ENCODE peak calls at places on chromosome 15, in nine cellular contexts. H is cardiac muscle cell, E is heart right ventricle, B is tibial artery, Q is lung, G is bronchial epithelial cell, C is fibroblast of mammary gland, F is IMR-90, N is fibroblast of the aortic adventitia. M is an unnamed sample.

GRCh38 chr15:39320886-39321285 is 260.0 kb upstream of the THBS1 start:
- DNase-seq in H (no peak), E (no peak), B (no peak), Q (no peak), G (no peak), C (no peak), F (peak), N (no peak), M (no peak)

GRCh38 chr15:35308802-35309201 is 223.7 kb upstream of the NANOGP8 start:
- DNase-seq in H (peak), E (peak), B (peak), Q (no peak), G (peak), C (peak), F (peak), N (peak), M (peak)

GRCh38 chr15:88299502-88299901 is 43.0 kb upstream of the NTRK3 start:
- DNase-seq in H (no peak), E (no peak), B (no peak), Q (no peak), G (no peak), C (no peak), F (no peak), N (no peak), M (no peak)

GRCh38 chr15:32993285-32993684 is 201.2 kb downstream of the FMN1 start:
- DNase-seq in H (peak), E (no peak), B (no peak), Q (no peak), G (peak), C (peak), F (no peak), N (peak), M (peak)

GRCh38 chr15:101646652-101647051 is 5.5 kb downstream of the TM2D3 start:
- DNase-seq in H (no peak), E (peak), B (no peak), Q (no peak), G (no peak), C (peak), F (no peak), N (peak), M (no peak)

GRCh38 chr15:35751421-35752133 is 205.6 kb upstream of the DPH6 start:
- DNase-seq in H (peak), E (peak), B (peak), Q (peak), G (peak), C (peak), F (peak), N (peak), M (peak)

GRCh38 chr15:72184165-72184811 is 13.3 kb downstream of the GRAMD2A start:
- DNase-seq in H (peak), E (no peak), B (no peak), Q (peak), G (no peak), C (no peak), F (no peak), N (peak), M (peak)

GRCh38 chr15:40369474-40369869 is 11.5 kb downstream of the DISP2 start:
- DNase-seq in H (no peak), E (no peak), B (no peak), Q (no peak), G (no peak), C (no peak), F (no peak), N (no peak), M (no peak)

GRCh38 chr15:81888748-81889479 is 156.9 kb downstream of the MEX3B start:
- DNase-seq in H (peak), E (peak), B (no peak), Q (no peak), G (no peak), C (no peak), F (peak), N (no peak), M (peak)

GRCh38 chr15:92101706-92102434 is 248.4 kb downstream of the SLCO3A1 start:
- DNase-seq in H (no peak), E (no peak), B (no peak), Q (no peak), G (no peak), C (no peak), F (no peak), N (no peak), M (no peak)

GRCh38 chr15:66172339-66172980 is 81.1 kb downstream of the MEGF11 start:
- DNase-seq in H (no peak), E (no peak), B (no peak), Q (no peak), G (no peak), C (no peak), F (no peak), N (no peak), M (no peak)

GRCh38 chr15:70586241-70586640 is 177.1 kb downstream of the UACA start:
- DNase-seq in H (no peak), E (no peak), B (no peak), Q (no peak), G (no peak), C (no peak), F (no peak), N (no peak), M (no peak)

GRCh38 chr15:70584441-70584837 is 178.9 kb downstream of the UACA start:
- DNase-seq in H (no peak), E (no peak), B (no peak), Q (no peak), G (no peak), C (no peak), F (no peak), N (no peak), M (no peak)

GRCh38 chr15:70585707-70586034 is 177.7 kb downstream of the UACA start:
- DNase-seq in H (no peak), E (no peak), B (no peak), Q (no peak), G (no peak), C (no peak), F (no peak), N (no peak), M (no peak)

GRCh38 chr15:70582143-70582945 is 181.0 kb downstream of the UACA start:
- DNase-seq in H (peak), E (no peak), B (no peak), Q (no peak), G (no peak), C (peak), F (peak), N (peak), M (peak)

GRCh38 chr15:70584838-70585706 is 178.3 kb downstream of the UACA start:
- DNase-seq in H (no peak), E (no peak), B (no peak), Q (no peak), G (peak), C (no peak), F (peak), N (no peak), M (no peak)
- TF ChIP-seq CTCF in H (peak), E (peak), B (no peak), Q (no peak), G (peak), C (no peak), F (peak), N (no peak), M (no peak)

GRCh38 chr15:83654379-83655236 is 685 bp downstream of the ADAMTSL3 start:
- DNase-seq in H (peak), E (peak), B (peak), Q (no peak), G (no peak), C (peak), F (no peak), N (no peak), M (no peak)
- H3K4me3 ChIP-seq in H (peak), E (peak), B (peak), Q (peak), G (peak), C (no peak), F (no peak), N (peak), M (peak)

GRCh38 chr15:31571676-31572075 is 245.0 kb downstream of the KLF13 start:
- DNase-seq in H (peak), E (no peak), B (no peak), Q (no peak), G (no peak), C (no peak), F (peak), N (no peak), M (peak)
- TF ChIP-seq CTCF in H (no peak), E (peak), B (no peak), Q (no peak), G (peak), C (no peak), F (peak), N (no peak), M (peak)

GRCh38 chr15:63501256-63502089 is 2.9 kb upstream of the USP3 start:
- DNase-seq in H (peak), E (peak), B (peak), Q (peak), G (peak), C (peak), F (peak), N (peak), M (peak)

GRCh38 chr15:63498815-63499549 is 5.4 kb upstream of the USP3 start:
- DNase-seq in H (no peak), E (no peak), B (no peak), Q (no peak), G (no peak), C (no peak), F (no peak), N (no peak), M (no peak)

GRCh38 chr15:63502137-63502801 is 2.1 kb upstream of the USP3 start:
- DNase-seq in H (peak), E (no peak), B (no peak), Q (no peak), G (peak), C (peak), F (peak), N (no peak), M (peak)

GRCh38 chr15:63499611-63500010 is 4.8 kb upstream of the USP3 start:
- DNase-seq in H (no peak), E (no peak), B (no peak), Q (no peak), G (no peak), C (no peak), F (no peak), N (no peak), M (no peak)

DNA sequence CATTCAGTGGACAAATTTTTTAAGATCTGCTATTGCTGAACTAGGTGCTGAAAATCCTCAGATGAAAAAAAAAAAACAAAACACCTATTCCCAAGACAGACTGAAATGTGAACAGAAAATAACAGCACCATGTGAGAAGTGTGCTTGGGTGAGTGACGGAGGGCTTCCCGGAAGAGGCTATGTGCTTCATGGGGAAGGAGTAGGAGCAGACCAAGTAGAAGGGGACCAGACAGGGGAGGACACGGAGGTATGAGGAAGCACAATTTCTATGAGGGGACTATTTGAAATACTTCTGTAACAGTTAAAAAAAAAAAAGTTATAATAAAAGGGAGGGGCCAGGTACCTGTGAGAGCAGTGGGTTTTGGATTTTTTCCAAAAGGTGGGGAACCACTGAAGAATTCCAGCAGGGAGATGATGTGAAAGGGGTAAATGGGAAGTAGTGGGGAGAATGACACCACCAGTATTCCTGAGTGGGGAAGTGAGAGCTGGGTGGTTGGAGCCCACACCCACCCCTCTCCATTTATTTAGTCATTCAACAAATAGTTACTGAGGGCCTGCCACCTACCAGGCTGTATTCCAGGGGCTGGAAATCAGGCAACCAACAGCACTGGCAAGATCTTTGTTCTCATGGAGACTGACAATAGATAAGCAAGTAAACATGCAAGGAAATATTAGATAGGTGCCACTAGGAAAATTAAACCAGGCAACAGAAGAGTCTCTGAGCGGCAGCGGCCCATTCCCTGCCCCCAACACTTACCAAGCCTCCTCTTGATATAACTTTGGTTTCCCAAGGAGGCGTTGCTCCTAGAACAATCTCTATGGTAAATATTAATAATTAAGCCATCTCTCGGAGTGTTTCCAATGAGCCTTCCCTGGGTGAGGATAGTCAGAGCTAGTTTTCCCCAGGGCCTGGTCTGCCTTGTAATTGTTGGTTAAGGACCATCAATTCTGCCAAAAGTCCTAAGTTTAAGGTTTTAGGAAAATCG is 3.8 kb upstream of the USP3 start:
- DNase-seq in H (no peak), E (no peak), B (no peak), Q (no peak), G (no peak), C (no peak), F (no peak), N (no peak), M (no peak)
- H3K4me3 ChIP-seq in H (no peak), E (peak), B (peak), Q (no peak), G (no peak), C (peak), F (peak), N (no peak), M (no peak)

GRCh38 chr15:89898146-89898545 is 4.4 kb upstream of the AP3S2 start:
- DNase-seq in H (no peak), E (no peak), B (no peak), Q (no peak), G (no peak), C (no peak), F (no peak), N (no peak), M (no peak)

GRCh38 chr15:89893027-89893426 is 767 bp downstream of the AP3S2 start:
- DNase-seq in H (peak), E (no peak), B (no peak), Q (no peak), G (peak), C (peak), F (peak), N (peak), M (peak)

GRCh38 chr15:89899303-89899946 is 5.6 kb upstream of the AP3S2 start:
- DNase-seq in H (no peak), E (no peak), B (no peak), Q (no peak), G (no peak), C (no peak), F (no peak), N (no peak), M (no peak)

GRCh38 chr15:89898628-89899302 is 5.0 kb upstream of the AP3S2 start:
- DNase-seq in H (peak), E (no peak), B (no peak), Q (no peak), G (peak), C (peak), F (peak), N (peak), M (peak)

DNA sequence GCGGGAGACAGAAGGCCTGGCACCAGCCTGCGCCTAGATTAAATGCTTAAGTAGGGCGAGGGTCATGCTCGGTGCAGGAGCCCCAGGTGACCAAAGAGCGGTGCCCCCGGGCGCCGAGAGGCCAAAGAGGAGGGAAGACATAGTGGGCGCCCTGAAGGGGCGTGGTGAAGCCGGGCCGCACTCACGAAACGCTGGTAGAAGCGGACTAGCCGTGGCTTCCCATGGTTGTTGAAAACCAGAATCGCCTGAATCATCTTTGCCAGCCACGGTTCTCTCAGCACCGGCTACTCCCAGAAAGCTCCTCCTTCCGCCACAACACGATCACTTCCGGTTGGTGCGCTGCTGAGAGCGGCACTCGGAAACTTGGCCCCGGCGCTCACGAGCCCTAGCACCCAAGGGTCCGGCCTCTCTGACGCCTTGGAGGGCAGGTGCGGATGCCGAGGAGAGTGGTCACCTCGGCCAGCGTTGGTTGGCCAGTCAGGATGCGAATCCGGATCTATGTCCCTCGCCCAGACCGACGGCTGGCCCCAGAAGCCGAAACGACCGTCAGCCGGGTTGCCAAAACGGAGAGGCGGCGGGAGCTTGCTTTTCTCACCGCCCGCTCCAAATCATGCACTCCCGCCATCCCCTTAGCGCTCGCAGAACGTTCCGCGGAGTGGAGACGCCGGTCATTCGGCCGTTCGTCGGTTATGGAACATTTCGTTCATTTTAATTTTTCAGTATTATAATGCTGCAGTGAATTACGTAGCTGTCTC is at the start of gene AP3S2:
- DNase-seq in H (peak), E (peak), B (peak), Q (peak), G (peak), C (peak), F (peak), N (peak), M (peak)
- TF ChIP-seq CTCF in H (no peak), E (no peak), B (no peak), Q (no peak), G (no peak), C (no peak), F (no peak), N (no peak), M (no peak)

GRCh38 chr15:67824900-67825879 is at the start of gene SKOR1:
- DNase-seq in H (peak), E (no peak), B (no peak), Q (no peak), G (no peak), C (peak), F (peak), N (peak), M (peak)
- H3K4me3 ChIP-seq in H (no peak), E (peak), B (no peak), Q (no peak), G (peak), C (no peak), F (no peak), N (peak), M (peak)